ENCODE peak calls at places on chromosome 9, in four cellular contexts. E is activated CD8-positive, alpha-beta T cell treated with anti-CD3 and anti-CD28 coated beads for 36 hours; K is fibroblast of mammary gland; R is CD4-positive, alpha-beta T cell. P is an unnamed sample.

GRCh38 chr9:76451234-76451633 is 7.7 kb upstream of the GCNT1 start:
- DNase-seq in E (no peak), R (no peak), K (peak), P (no peak)

GRCh38 chr9:5879419-5880181 is 11.1 kb upstream of the MLANA start:
- DNase-seq in E (no peak), R (no peak), K (peak), P (no peak)

GRCh38 chr9:129405089-129405830 is 215.6 kb downstream of the C9orf50 start:
- DNase-seq in K (no peak), R (no peak), E (no peak), P (no peak)

GRCh38 chr9:19918630-19919029 is 129.8 kb upstream of the SLC24A2 start:
- DNase-seq in K (no peak), R (no peak), E (no peak), P (no peak)

GRCh38 chr9:73133042-73133651 is 18.5 kb upstream of the ANXA1 start:
- DNase-seq in K (no peak), E (no peak), R (no peak), P (no peak)

GRCh38 chr9:1098551-1098950 is 48.4 kb downstream of the DMRT2 start:
- DNase-seq in R (no peak), K (peak), E (no peak), P (no peak)

GRCh38 chr9:80555782-80556325 is 984.1 kb downstream of the TLE4 start:
- DNase-seq in K (peak), E (no peak), R (no peak), P (no peak)

GRCh38 chr9:91186311-91187101 is 175.2 kb downstream of the AUH start:
- DNase-seq in E (peak), R (no peak), K (peak), P (no peak)

GRCh38 chr9:125744616-125745387 is 2.4 kb upstream of the PBX3 start:
- DNase-seq in K (peak), R (no peak), E (no peak), P (no peak)

GRCh38 chr9:86557063-86557766 is 203.0 kb upstream of the TUT7 start:
- DNase-seq in K (peak), R (no peak), E (no peak), P (no peak)

GRCh38 chr9:96553070-96553469 is 66.6 kb downstream of the CDC14B start:
- DNase-seq in E (no peak), K (peak), R (no peak), P (no peak)

GRCh38 chr9:35908484-35909125 is 685 bp upstream of the SPAAR start:
- DNase-seq in R (no peak), E (no peak), K (no peak), P (no peak)

GRCh38 chr9:86494644-86495081 is 140.5 kb upstream of the TUT7 start:
- DNase-seq in E (no peak), K (peak), R (no peak), P (no peak)

GRCh38 chr9:82934949-82935348 is 128.0 kb downstream of the RASEF start:
- DNase-seq in E (no peak), K (peak), R (no peak), P (no peak)

GRCh38 chr9:112028242-112029221 is 131.9 kb downstream of the UGCG start:
- DNase-seq in K (no peak), E (peak), R (no peak), P (no peak)

GRCh38 chr9:124218438-124219289 is 39.1 kb upstream of the NEK6 start:
- DNase-seq in E (peak), K (peak), R (no peak), P (no peak)

GRCh38 chr9:115604831-115605483 is 487.0 kb upstream of the TNC start:
- DNase-seq in R (no peak), E (no peak), K (peak), P (no peak)

GRCh38 chr9:77945798-77946197 is 85.8 kb downstream of the GNAQ start:
- DNase-seq in K (no peak), R (no peak), E (no peak), P (no peak)

GRCh38 chr9:97388721-97389238 is 23.1 kb upstream of the TDRD7 start:
- DNase-seq in E (peak), R (no peak), K (no peak), P (no peak)

GRCh38 chr9:16207161-16207560 is 654.3 kb downstream of the CCDC171 start:
- DNase-seq in K (peak), R (no peak), E (peak), P (no peak)

GRCh38 chr9:85425153-85425611 is 316.6 kb downstream of the AGTPBP1 start:
- DNase-seq in R (no peak), E (peak), K (peak), P (peak)

GRCh38 chr9:96047116-96047639 is 171.7 kb downstream of the ERCC6L2 start:
- DNase-seq in R (no peak), K (no peak), E (no peak), P (no peak)

GRCh38 chr9:135951889-135952663 is 9.1 kb downstream of the UBAC1 start:
- DNase-seq in R (no peak), K (peak), E (no peak), P (no peak)

GRCh38 chr9:4371108-4371507 is 71.2 kb upstream of the GLIS3 start:
- DNase-seq in R (no peak), K (peak), E (no peak), P (no peak)

GRCh38 chr9:79512251-79512650 is 59.5 kb upstream of the TLE4 start:
- DNase-seq in R (no peak), E (no peak), K (no peak), P (no peak)

GRCh38 chr9:35914307-35914807 is 5.1 kb downstream of the SPAAR start:
- DNase-seq in R (no peak), K (peak), E (peak), P (no peak)

GRCh38 chr9:90801507-90802289 is at the start of gene SYK:
- DNase-seq in K (no peak), E (no peak), R (no peak), P (no peak)

GRCh38 chr9:117343416-117343815 is 71.4 kb downstream of the ASTN2 start:
- DNase-seq in K (no peak), R (no peak), E (no peak), P (no peak)

GRCh38 chr9:114038724-114039313 is 39.3 kb downstream of the AMBP start:
- DNase-seq in R (no peak), E (no peak), K (no peak), P (no peak)

GRCh38 chr9:93118863-93119702 is 15.0 kb downstream of the NINJ1 start:
- DNase-seq in E (peak), R (no peak), K (no peak), P (peak)

GRCh38 chr9:124222109-124222508 is 35.6 kb upstream of the NEK6 start:
- DNase-seq in R (no peak), E (no peak), K (no peak), P (no peak)

GRCh38 chr9:110443146-110443877 is 105.6 kb upstream of the TXNDC8 start:
- DNase-seq in R (no peak), K (peak), E (no peak), P (no peak)

GRCh38 chr9:104088416-104088815 is 5.7 kb upstream of the SMC2 start:
- DNase-seq in E (no peak), K (no peak), R (no peak), P (no peak)

GRCh38 chr9:4746278-4746677 is 5.3 kb upstream of the AK3 start:
- DNase-seq in K (no peak), E (no peak), R (no peak), P (no peak)

GRCh38 chr9:84212982-84213381 is 127.6 kb downstream of the SLC28A3 start:
- DNase-seq in E (no peak), R (no peak), K (no peak), P (no peak)

GRCh38 chr9:76530458-76531100 is 71.6 kb downstream of the GCNT1 start:
- DNase-seq in R (no peak), E (no peak), K (peak), P (no peak)

GRCh38 chr9:111961575-111961974 is 65.0 kb downstream of the UGCG start:
- DNase-seq in E (no peak), K (peak), R (no peak), P (no peak)

GRCh38 chr9:7058539-7058938 is 300.8 kb downstream of the KDM4C start:
- DNase-seq in K (no peak), E (no peak), R (no peak), P (no peak)

GRCh38 chr9:128685636-128686489 is 3.2 kb upstream of the SET start:
- DNase-seq in R (no peak), E (peak), K (no peak), P (no peak)

GRCh38 chr9:117156771-117157535 is 257.9 kb downstream of the ASTN2 start:
- DNase-seq in R (no peak), E (no peak), K (no peak), P (no peak)

DNA sequence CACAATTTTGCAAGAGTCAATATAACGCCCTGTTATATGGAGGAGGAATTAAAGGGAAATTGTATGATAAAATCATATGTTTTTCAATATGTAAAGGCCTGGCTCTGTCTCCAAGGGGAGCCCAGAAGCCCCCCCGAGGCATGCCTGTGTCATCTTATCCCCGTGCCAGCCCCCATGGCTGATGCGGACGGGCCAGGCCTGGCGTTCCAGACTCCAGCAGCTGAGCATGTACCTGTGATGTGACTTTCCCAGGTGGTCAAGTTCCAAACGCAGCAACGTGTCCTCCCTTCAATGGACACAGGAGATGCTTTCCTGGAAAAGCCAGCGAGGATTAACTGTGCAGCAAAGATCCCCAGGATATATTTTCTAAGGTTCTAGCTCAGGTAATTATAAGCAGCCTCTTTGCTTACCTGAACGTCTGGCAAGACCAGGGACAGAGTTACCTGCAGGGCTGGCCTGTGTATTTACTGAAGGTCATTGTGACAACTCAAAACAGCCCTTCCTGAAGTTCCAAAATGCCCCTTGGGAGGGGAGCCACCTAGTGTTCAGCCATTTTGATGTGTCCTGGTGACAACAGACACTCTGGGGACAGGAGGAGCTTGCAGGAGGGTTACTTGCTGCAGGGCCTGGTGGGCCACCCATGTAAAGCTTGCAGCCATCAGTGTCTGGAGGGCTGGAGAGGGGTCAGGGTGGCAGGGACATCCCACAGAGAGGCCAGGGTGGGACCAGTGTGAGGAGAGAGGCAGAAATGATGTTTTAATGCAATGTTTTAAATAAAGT is 53.3 kb upstream of the RNU6ATAC start:
- DNase-seq in K (no peak), E (peak), R (no peak), P (no peak)
- TF ChIP-seq CTCF in K (no peak), E (peak), R (no peak), P (peak)

DNA sequence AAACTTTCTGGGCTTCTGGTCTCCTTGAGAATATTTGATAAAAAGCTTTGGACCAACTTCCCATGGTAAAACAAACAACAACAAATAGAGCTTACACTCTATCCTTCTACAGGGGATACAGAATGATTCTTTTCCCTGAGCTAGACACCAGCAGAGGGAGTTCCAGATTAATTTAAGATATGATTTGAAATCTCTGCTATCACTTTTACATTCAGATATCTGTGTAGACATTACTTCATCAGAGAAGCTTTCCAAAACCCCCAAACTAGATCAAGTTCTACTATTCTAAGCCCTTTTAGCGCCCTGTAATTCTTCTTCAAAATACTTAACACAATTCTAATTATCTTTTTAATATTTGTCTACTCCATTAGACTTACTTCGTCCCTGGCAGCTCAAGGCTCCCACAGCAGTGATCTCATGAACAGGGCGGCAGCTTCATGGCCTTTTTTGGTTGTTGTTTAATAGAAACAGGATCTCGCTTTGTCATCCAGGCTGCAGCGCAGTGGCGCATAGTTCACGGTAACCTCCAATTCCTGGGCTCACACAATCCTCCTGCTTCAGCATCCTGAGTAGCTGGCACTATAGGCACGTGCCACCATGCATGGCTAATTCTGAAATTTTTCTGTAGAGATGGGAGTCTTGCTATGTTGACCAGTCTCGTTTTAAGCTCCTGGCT is 938 bp upstream of the GALNT12 start:
- DNase-seq in R (no peak), E (no peak), K (peak), P (no peak)
- TF ChIP-seq CTCF in R (no peak), E (no peak), K (peak), P (peak)

GRCh38 chr9:28951945-28952344 is 1378.7 kb upstream of the C9orf72 start:
- DNase-seq in E (no peak), R (no peak), K (peak), P (no peak)
- TF ChIP-seq CTCF in E (no peak), R (no peak), K (peak), P (peak)

GRCh38 chr9:108889649-108890067 is 27.6 kb downstream of the ACTL7A start:
- DNase-seq in E (no peak), K (peak), R (no peak), P (no peak)
- TF ChIP-seq CTCF in E (no peak), K (peak), R (no peak), P (peak)

DNA sequence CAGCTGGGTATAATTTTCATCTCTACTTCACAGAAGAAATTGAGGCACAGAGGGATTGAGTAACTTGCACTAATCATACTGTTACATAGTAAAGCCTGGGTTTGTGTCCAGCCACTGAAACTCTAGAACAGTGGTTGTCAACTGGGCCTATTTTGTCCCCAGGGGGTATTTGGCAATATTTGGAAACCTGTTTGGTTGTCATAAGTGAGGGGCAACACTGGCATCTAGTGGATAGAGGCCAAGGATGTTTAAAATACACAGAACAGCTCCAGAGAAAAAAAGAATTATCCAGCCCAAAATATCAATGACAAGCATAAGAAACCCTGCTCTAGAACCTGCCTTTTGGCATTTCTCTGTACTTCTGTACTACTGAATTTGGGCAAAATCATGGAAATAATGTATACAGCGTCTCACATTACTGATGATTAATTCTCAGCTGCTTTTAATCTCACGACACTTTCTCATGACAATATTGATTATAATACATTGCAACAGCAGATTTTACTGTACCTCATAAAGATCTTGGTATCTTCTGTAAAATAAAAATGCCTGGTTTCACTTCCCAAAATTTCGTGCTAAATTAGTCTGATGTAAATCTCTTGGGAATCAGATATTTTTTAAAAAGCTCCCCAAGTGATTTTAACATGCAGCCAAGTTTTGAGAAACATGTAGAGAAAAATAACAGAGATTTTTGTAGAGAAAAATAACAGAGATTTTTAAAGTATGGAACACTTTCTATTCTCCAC is 112.7 kb downstream of the RORB start:
- DNase-seq in K (no peak), E (no peak), R (no peak), P (no peak)
- TF ChIP-seq CTCF in K (no peak), E (no peak), R (no peak), P (no peak)

GRCh38 chr9:34016149-34016548 is 32.5 kb downstream of the UBAP2 start:
- DNase-seq in K (no peak), E (no peak), R (no peak), P (no peak)

DNA sequence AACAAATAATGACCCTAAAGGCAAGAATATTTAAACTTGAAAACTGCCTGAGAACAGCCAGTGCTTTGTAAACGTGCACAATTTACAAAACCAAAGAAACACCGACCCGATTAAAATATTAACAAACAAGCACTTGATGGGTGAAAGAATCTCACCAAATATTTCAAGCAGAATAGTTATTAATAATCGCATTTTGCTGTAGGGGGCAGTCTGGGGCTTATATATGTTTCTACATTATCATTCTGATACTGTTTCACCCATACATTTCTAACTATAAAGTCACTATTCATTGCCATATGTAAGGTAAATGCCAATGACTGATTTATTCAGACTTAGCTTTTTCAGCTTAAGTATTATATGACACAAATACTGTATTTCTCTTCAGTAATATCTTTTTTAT is 37.7 kb downstream of the UBAP2 start:
- DNase-seq in K (peak), E (peak), R (no peak), P (no peak)
- TF ChIP-seq CTCF in K (peak), E (no peak), R (peak), P (peak)

GRCh38 chr9:102650896-102651295 is 344.2 kb upstream of the CYLC2 start:
- DNase-seq in E (no peak), R (no peak), K (no peak), P (no peak)
- TF ChIP-seq CTCF in E (no peak), R (no peak), K (no peak), P (no peak)

GRCh38 chr9:120916573-120916972 is 10.0 kb downstream of the TRAF1 start:
- DNase-seq in E (no peak), K (peak), R (no peak), P (no peak)
- TF ChIP-seq CTCF in E (no peak), K (peak), R (no peak), P (peak)

DNA sequence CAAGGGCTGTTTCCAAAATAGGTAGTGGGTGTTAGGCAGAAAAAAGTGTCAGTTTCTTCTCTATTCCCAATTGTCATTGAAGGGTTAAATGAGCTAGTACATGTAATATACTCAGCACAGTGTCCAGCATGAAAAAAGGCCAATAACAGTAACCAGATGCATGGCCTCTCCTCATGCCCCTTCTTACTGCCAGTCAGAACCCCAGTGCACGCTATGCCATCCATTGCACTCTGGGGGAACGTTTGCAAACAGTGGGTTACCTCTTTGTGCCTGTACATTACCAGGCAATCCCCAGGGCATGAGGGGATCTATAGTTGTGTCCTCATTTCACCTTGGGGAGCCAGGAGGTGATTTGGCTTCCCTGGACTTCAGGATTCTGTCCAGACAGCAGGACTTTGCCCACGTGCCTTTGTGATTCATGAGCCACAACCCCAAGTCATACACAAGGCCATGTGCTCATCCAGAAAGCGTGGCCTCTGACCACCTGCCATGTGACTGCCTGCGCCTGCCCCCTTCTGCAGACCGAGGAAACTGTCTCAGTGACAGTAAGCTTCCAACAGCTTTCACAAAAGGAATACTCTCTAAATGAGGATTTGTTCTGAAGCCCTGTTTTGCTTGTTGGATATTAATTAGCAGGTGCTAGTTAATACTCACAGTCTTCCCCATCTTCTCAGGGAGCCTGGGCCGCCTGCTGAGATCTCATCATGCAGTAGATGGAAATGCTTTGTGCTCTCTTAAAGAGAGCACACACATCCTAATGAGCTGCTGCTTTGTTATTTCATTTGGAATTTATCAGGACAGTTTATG is 36.8 kb upstream of the ANGPTL2 start:
- DNase-seq in K (peak), R (no peak), E (peak), P (no peak)
- TF ChIP-seq CTCF in K (peak), R (no peak), E (no peak), P (no peak)

GRCh38 chr9:8186553-8186952 is 387.0 kb upstream of the DMAC1 start:
- DNase-seq in K (no peak), R (no peak), E (peak), P (no peak)

GRCh38 chr9:8188720-8189407 is 389.3 kb upstream of the DMAC1 start:
- DNase-seq in R (no peak), E (peak), K (peak), P (no peak)

GRCh38 chr9:8179381-8180053 is 379.9 kb upstream of the DMAC1 start:
- DNase-seq in K (no peak), E (no peak), R (no peak), P (no peak)

GRCh38 chr9:8183618-8184017 is 384.0 kb upstream of the DMAC1 start:
- DNase-seq in K (no peak), E (no peak), R (no peak), P (no peak)
- TF ChIP-seq CTCF in K (no peak), E (no peak), R (no peak), P (no peak)